ENCODE peak calls at places on chromosome 12, in six cellular contexts. One of them, this sample, is unnamed.
A peak's percentile ranks its signal among the peaks of the same experiment; 100 is the strongest.

GRCh38 chr12:106710143-106710893 is 64.2 kb upstream of the RIC8B start:
- DNase-seq in CD8-positive, alpha-beta T cell: no peak
- DNase-seq in left ventricle myocardium inferior: no peak
- DNase-seq in sigmoid colon: no peak
- DNase-seq in GM23248: no peak
- DNase-seq in lower lobe of right lung: no peak
- DNase-seq in this sample: no peak

GRCh38 chr12:110568752-110569151 is 14.4 kb downstream of the PPTC7 start:
- DNase-seq in CD8-positive, alpha-beta T cell: no peak
- DNase-seq in left ventricle myocardium inferior: no peak
- DNase-seq in sigmoid colon: no peak
- DNase-seq in GM23248: no peak
- DNase-seq in lower lobe of right lung: no peak
- DNase-seq in this sample: no peak

GRCh38 chr12:80531646-80532045 is 87.6 kb downstream of the PTPRQ start:
- DNase-seq in CD8-positive, alpha-beta T cell: no peak
- DNase-seq in left ventricle myocardium inferior: no peak
- DNase-seq in sigmoid colon: no peak
- DNase-seq in GM23248: no peak
- DNase-seq in lower lobe of right lung: no peak
- DNase-seq in this sample: no peak

GRCh38 chr12:46456356-46457334 is 84.1 kb upstream of the SLC38A2 start:
- DNase-seq in CD8-positive, alpha-beta T cell: no peak
- DNase-seq in left ventricle myocardium inferior: no peak
- DNase-seq in sigmoid colon: no peak
- DNase-seq in GM23248: no peak
- DNase-seq in lower lobe of right lung: no peak
- DNase-seq in this sample: no peak

GRCh38 chr12:118160536-118160935 is 24.6 kb downstream of the PEBP1 start:
- DNase-seq in CD8-positive, alpha-beta T cell: no peak
- DNase-seq in left ventricle myocardium inferior: no peak
- DNase-seq in sigmoid colon: no peak
- DNase-seq in GM23248: no peak
- DNase-seq in lower lobe of right lung: no peak
- DNase-seq in this sample: no peak

GRCh38 chr12:96255077-96255476 is 60.9 kb downstream of the ELK3 start:
- DNase-seq in CD8-positive, alpha-beta T cell: no peak
- DNase-seq in left ventricle myocardium inferior: peak; percentile 61
- DNase-seq in sigmoid colon: peak; percentile 83
- DNase-seq in GM23248: peak; percentile 85
- DNase-seq in lower lobe of right lung: peak; percentile 69
- DNase-seq in this sample: peak; percentile 91

GRCh38 chr12:58443981-58444371 is 476.3 kb downstream of the LRIG3 start:
- DNase-seq in CD8-positive, alpha-beta T cell: no peak
- DNase-seq in left ventricle myocardium inferior: no peak
- DNase-seq in sigmoid colon: no peak
- DNase-seq in GM23248: no peak
- DNase-seq in lower lobe of right lung: no peak
- DNase-seq in this sample: no peak

GRCh38 chr12:15774819-15775218 is 14.4 kb downstream of the EPS8 start:
- DNase-seq in CD8-positive, alpha-beta T cell: no peak
- DNase-seq in left ventricle myocardium inferior: no peak
- DNase-seq in sigmoid colon: no peak
- DNase-seq in GM23248: peak; percentile 70
- DNase-seq in lower lobe of right lung: no peak
- DNase-seq in this sample: no peak

GRCh38 chr12:26987634-26988424 is 26.4 kb downstream of the TM7SF3 start:
- DNase-seq in CD8-positive, alpha-beta T cell: no peak
- DNase-seq in left ventricle myocardium inferior: no peak
- DNase-seq in sigmoid colon: no peak
- DNase-seq in GM23248: peak; percentile 27
- DNase-seq in lower lobe of right lung: no peak
- DNase-seq in this sample: peak; percentile 23

GRCh38 chr12:63668028-63668799 is at the start of gene DPY19L2:
- DNase-seq in CD8-positive, alpha-beta T cell: peak; percentile 69
- DNase-seq in left ventricle myocardium inferior: peak; percentile 84
- DNase-seq in sigmoid colon: peak; percentile 88
- DNase-seq in GM23248: peak; percentile 42
- DNase-seq in lower lobe of right lung: peak; percentile 57
- DNase-seq in this sample: peak; percentile 82

GRCh38 chr12:91582799-91583198 is 400.2 kb upstream of the DCN start:
- DNase-seq in CD8-positive, alpha-beta T cell: no peak
- DNase-seq in left ventricle myocardium inferior: no peak
- DNase-seq in sigmoid colon: no peak
- DNase-seq in GM23248: no peak
- DNase-seq in lower lobe of right lung: no peak
- DNase-seq in this sample: no peak

GRCh38 chr12:114269153-114269552 is 136.8 kb downstream of the TBX5 start:
- DNase-seq in CD8-positive, alpha-beta T cell: no peak
- DNase-seq in left ventricle myocardium inferior: no peak
- DNase-seq in sigmoid colon: no peak
- DNase-seq in GM23248: no peak
- DNase-seq in lower lobe of right lung: no peak
- DNase-seq in this sample: no peak

GRCh38 chr12:49953146-49953545 is 2.6 kb downstream of the AQP2 start:
- DNase-seq in CD8-positive, alpha-beta T cell: no peak
- DNase-seq in left ventricle myocardium inferior: no peak
- DNase-seq in sigmoid colon: no peak
- DNase-seq in GM23248: no peak
- DNase-seq in lower lobe of right lung: peak; percentile 46
- DNase-seq in this sample: no peak

GRCh38 chr12:49105504-49106120 is 5.0 kb downstream of the LMBR1L start:
- DNase-seq in CD8-positive, alpha-beta T cell: no peak
- DNase-seq in left ventricle myocardium inferior: peak; percentile 35
- DNase-seq in sigmoid colon: no peak
- DNase-seq in GM23248: peak; percentile 73
- DNase-seq in lower lobe of right lung: no peak
- DNase-seq in this sample: no peak

GRCh38 chr12:107519906-107520859 is 165.4 kb upstream of the PWP1 start:
- DNase-seq in CD8-positive, alpha-beta T cell: no peak
- DNase-seq in left ventricle myocardium inferior: no peak
- DNase-seq in sigmoid colon: no peak
- DNase-seq in GM23248: no peak
- DNase-seq in lower lobe of right lung: no peak
- DNase-seq in this sample: no peak

GRCh38 chr12:121516437-121517011 is 64.3 kb downstream of the KDM2B start:
- DNase-seq in CD8-positive, alpha-beta T cell: no peak
- DNase-seq in left ventricle myocardium inferior: no peak
- DNase-seq in sigmoid colon: no peak
- DNase-seq in GM23248: no peak
- DNase-seq in lower lobe of right lung: no peak
- DNase-seq in this sample: no peak

GRCh38 chr12:29537292-29537691 is 39.8 kb upstream of the OVCH1 start:
- DNase-seq in CD8-positive, alpha-beta T cell: no peak
- DNase-seq in left ventricle myocardium inferior: no peak
- DNase-seq in sigmoid colon: no peak
- DNase-seq in GM23248: no peak
- DNase-seq in lower lobe of right lung: no peak
- DNase-seq in this sample: no peak

GRCh38 chr12:88579572-88579940 is 715 bp downstream of the KITLG start:
- DNase-seq in CD8-positive, alpha-beta T cell: no peak
- DNase-seq in left ventricle myocardium inferior: peak; percentile 42
- DNase-seq in sigmoid colon: peak; percentile 67
- DNase-seq in GM23248: peak; percentile 71
- DNase-seq in lower lobe of right lung: peak; percentile 62
- DNase-seq in this sample: peak; percentile 54

GRCh38 chr12:51848843-51849735 is 571 bp upstream of the FIGNL2 start:
- DNase-seq in CD8-positive, alpha-beta T cell: no peak
- DNase-seq in left ventricle myocardium inferior: no peak
- DNase-seq in sigmoid colon: no peak
- DNase-seq in GM23248: no peak
- DNase-seq in lower lobe of right lung: no peak
- DNase-seq in this sample: peak; percentile 39

GRCh38 chr12:28536088-28536487 is 345.8 kb downstream of the CCDC91 start:
- DNase-seq in CD8-positive, alpha-beta T cell: no peak
- DNase-seq in left ventricle myocardium inferior: no peak
- DNase-seq in sigmoid colon: no peak
- DNase-seq in GM23248: peak; percentile 89
- DNase-seq in lower lobe of right lung: no peak
- DNase-seq in this sample: no peak

GRCh38 chr12:5377997-5378596 is 53.8 kb upstream of the NTF3 start:
- DNase-seq in CD8-positive, alpha-beta T cell: no peak
- DNase-seq in left ventricle myocardium inferior: no peak
- DNase-seq in sigmoid colon: peak; percentile 78
- DNase-seq in GM23248: no peak
- DNase-seq in lower lobe of right lung: no peak
- DNase-seq in this sample: no peak

GRCh38 chr12:34387711-34388635 is 365.7 kb downstream of the ALG10 start:
- DNase-seq in CD8-positive, alpha-beta T cell: no peak
- DNase-seq in left ventricle myocardium inferior: no peak
- DNase-seq in sigmoid colon: peak; percentile 21
- DNase-seq in GM23248: no peak
- DNase-seq in lower lobe of right lung: no peak
- DNase-seq in this sample: no peak

GRCh38 chr12:52519826-52520662 is at the start of gene KRT5:
- DNase-seq in CD8-positive, alpha-beta T cell: peak; percentile 43
- DNase-seq in left ventricle myocardium inferior: no peak
- DNase-seq in sigmoid colon: no peak
- DNase-seq in GM23248: no peak
- DNase-seq in lower lobe of right lung: no peak
- DNase-seq in this sample: no peak

GRCh38 chr12:3071107-3071506 is 6.1 kb upstream of the TSPAN9 start:
- DNase-seq in CD8-positive, alpha-beta T cell: no peak
- DNase-seq in left ventricle myocardium inferior: no peak
- DNase-seq in sigmoid colon: no peak
- DNase-seq in GM23248: no peak
- DNase-seq in lower lobe of right lung: no peak
- DNase-seq in this sample: no peak

GRCh38 chr12:54419088-54419887 is at the start of gene ITGA5:
- DNase-seq in CD8-positive, alpha-beta T cell: no peak
- DNase-seq in left ventricle myocardium inferior: peak; percentile 86
- DNase-seq in sigmoid colon: peak; percentile 96
- DNase-seq in GM23248: peak; percentile 93
- DNase-seq in lower lobe of right lung: peak; percentile 81
- DNase-seq in this sample: peak; percentile 82

GRCh38 chr12:10395390-10395998 is 5.7 kb upstream of the KLRK1 start:
- DNase-seq in CD8-positive, alpha-beta T cell: no peak
- DNase-seq in left ventricle myocardium inferior: no peak
- DNase-seq in sigmoid colon: peak; percentile 71
- DNase-seq in GM23248: peak; percentile 52
- DNase-seq in lower lobe of right lung: no peak
- DNase-seq in this sample: no peak

GRCh38 chr12:10400829-10401228 is 8.7 kb downstream of the KLRC4 start:
- DNase-seq in CD8-positive, alpha-beta T cell: no peak
- DNase-seq in left ventricle myocardium inferior: no peak
- DNase-seq in sigmoid colon: no peak
- DNase-seq in GM23248: no peak
- DNase-seq in lower lobe of right lung: no peak
- DNase-seq in this sample: no peak

GRCh38 chr12:10393291-10393690 is 3.5 kb upstream of the KLRK1 start:
- DNase-seq in CD8-positive, alpha-beta T cell: no peak
- DNase-seq in left ventricle myocardium inferior: no peak
- DNase-seq in sigmoid colon: no peak
- DNase-seq in GM23248: no peak
- DNase-seq in lower lobe of right lung: no peak
- DNase-seq in this sample: no peak

GRCh38 chr12:10397311-10397710 is 7.5 kb upstream of the KLRK1 start:
- DNase-seq in CD8-positive, alpha-beta T cell: no peak
- DNase-seq in left ventricle myocardium inferior: no peak
- DNase-seq in sigmoid colon: no peak
- DNase-seq in GM23248: no peak
- DNase-seq in lower lobe of right lung: no peak
- DNase-seq in this sample: no peak

DNA sequence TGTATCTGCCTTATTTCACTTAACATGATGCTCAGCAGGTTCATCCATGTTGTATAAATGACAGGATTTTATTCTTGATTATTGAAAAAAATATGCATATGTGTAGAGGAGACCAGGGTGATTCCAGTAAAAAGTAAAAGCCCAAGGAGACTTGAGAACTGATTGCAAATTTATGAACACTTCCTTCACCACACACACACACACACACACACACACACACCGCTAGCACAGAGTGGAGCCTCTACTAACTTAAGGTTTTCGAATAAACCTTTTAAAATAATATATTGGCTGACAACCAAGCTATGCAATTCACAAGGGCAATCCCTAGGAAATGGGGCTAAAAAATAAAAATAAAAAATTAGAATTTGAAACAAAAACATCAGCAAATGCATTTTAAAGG is 8.3 kb upstream of the KLRK1 start:
- DNase-seq in CD8-positive, alpha-beta T cell: no peak
- DNase-seq in left ventricle myocardium inferior: no peak
- DNase-seq in sigmoid colon: no peak
- DNase-seq in GM23248: no peak
- DNase-seq in lower lobe of right lung: no peak
- DNase-seq in this sample: no peak
- H3K4me3 ChIP-seq in CD8-positive, alpha-beta T cell: no peak overlapping the region
- H3K4me3 ChIP-seq in left ventricle myocardium inferior: no peak overlapping the region
- H3K4me3 ChIP-seq in sigmoid colon: no peak overlapping the region
- H3K4me3 ChIP-seq in GM23248: no peak overlapping the region
- H3K4me3 ChIP-seq in lower lobe of right lung: no peak overlapping the region
- H3K4me3 ChIP-seq in this sample: no peak overlapping the region

DNA sequence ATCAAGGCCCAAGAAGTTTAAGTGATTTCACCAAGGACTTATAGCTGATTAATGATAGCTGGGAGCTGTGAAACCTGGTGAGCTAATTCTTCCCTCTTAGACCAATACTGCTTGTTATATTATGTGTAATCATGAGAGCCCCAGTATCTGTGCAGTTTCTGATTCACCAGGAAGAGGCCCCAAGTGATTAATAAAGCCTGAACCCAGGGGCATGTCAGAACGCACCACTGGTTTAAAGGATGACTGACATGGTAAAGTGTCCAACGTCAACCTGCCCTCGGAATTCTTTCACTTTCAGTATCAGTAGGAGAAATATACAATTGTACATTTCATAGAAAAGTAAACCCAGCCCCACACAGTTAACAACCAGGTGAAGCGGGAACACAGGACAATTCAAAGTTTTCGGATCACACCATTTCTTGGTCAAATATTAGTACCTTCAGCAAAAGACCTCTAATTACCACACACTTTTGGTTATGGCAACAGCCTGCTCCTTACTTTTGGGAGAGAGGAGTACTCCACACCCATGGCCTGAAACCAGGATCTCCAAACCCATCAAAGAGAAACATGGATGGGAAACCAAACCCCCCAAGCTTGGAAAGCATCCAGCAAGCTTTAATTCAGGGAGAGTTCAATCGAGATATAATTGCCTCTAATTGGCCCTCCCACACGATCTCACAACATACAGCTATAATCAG is 28.5 kb downstream of the TMCC3 start:
- DNase-seq in CD8-positive, alpha-beta T cell: no peak
- DNase-seq in left ventricle myocardium inferior: no peak
- DNase-seq in sigmoid colon: no peak
- DNase-seq in GM23248: peak; percentile 39
- DNase-seq in lower lobe of right lung: no peak
- DNase-seq in this sample: no peak
- H3K4me3 ChIP-seq in CD8-positive, alpha-beta T cell: no peak overlapping the region
- H3K4me3 ChIP-seq in left ventricle myocardium inferior: peak overlapping the region; percentile 43
- H3K4me3 ChIP-seq in sigmoid colon: no peak overlapping the region
- H3K4me3 ChIP-seq in GM23248: no peak overlapping the region
- H3K4me3 ChIP-seq in lower lobe of right lung: peak overlapping the region; percentile 27
- H3K4me3 ChIP-seq in this sample: no peak overlapping the region

GRCh38 chr12:44788731-44789130 is 87.4 kb downstream of the NELL2 start:
- DNase-seq in CD8-positive, alpha-beta T cell: no peak
- DNase-seq in left ventricle myocardium inferior: no peak
- DNase-seq in sigmoid colon: no peak
- DNase-seq in GM23248: no peak
- DNase-seq in lower lobe of right lung: no peak
- DNase-seq in this sample: no peak
- H3K4me3 ChIP-seq in CD8-positive, alpha-beta T cell: no peak overlapping the region
- H3K4me3 ChIP-seq in left ventricle myocardium inferior: no peak overlapping the region
- H3K4me3 ChIP-seq in sigmoid colon: no peak overlapping the region
- H3K4me3 ChIP-seq in GM23248: no peak overlapping the region
- H3K4me3 ChIP-seq in lower lobe of right lung: no peak overlapping the region
- H3K4me3 ChIP-seq in this sample: no peak overlapping the region

GRCh38 chr12:109475993-109476806 is 900 bp downstream of the KCTD10 start:
- DNase-seq in CD8-positive, alpha-beta T cell: no peak
- DNase-seq in left ventricle myocardium inferior: no peak
- DNase-seq in sigmoid colon: no peak
- DNase-seq in GM23248: peak; percentile 63
- DNase-seq in lower lobe of right lung: no peak
- DNase-seq in this sample: no peak
- H3K4me3 ChIP-seq in CD8-positive, alpha-beta T cell: peak overlapping the region; percentile 92
- H3K4me3 ChIP-seq in left ventricle myocardium inferior: peak overlapping the region; percentile 92
- H3K4me3 ChIP-seq in sigmoid colon: peak overlapping the region; percentile 84
- H3K4me3 ChIP-seq in GM23248: peak overlapping the region; percentile 95
- H3K4me3 ChIP-seq in lower lobe of right lung: peak overlapping the region; percentile 99
- H3K4me3 ChIP-seq in this sample: peak overlapping the region; percentile 87

This sample was measured in heart right ventricle.